ENCODE peak calls at places on chromosomes 13 and 19, in seven cellular contexts. T is effector CD4-positive, alpha-beta T cell; Z is activated CD8-positive, alpha-beta memory T cell treated with anti-CD3 and anti-CD28 coated beads for 1 hour; P is NCI-H1105 treated with DMSO at 0.1 percent for 48 hours; W is SK-MEL-5; A is activated T-cell treated with anti-CD3 and anti-CD28 coated beads, Interleukin-2, amount 50 U/mL, for 1 hour; E is left ventricle myocardium superior. G is an unnamed sample.

GRCh38 chr19:13859361-13859880 is 17.5 kb upstream of the NANOS3 start:
- DNase-seq in A (no peak), Z (no peak), T (no peak), E (no peak), W (peak; percentile 45), P (no peak), G (peak; percentile 63)

GRCh38 chr19:16268676-16269319 is 55.8 kb upstream of the KLF2 start:
- DNase-seq in W (no peak), E (no peak), P (no peak), T (peak; percentile 24), Z (no peak), A (peak; percentile 51), G (no peak)

GRCh38 chr13:40456979-40457553 is 209.4 kb downstream of the FOXO1 start:
- DNase-seq in A (no peak), T (no peak), W (no peak), Z (no peak), E (no peak), P (no peak), G (no peak)

GRCh38 chr19:7227735-7228134 is 66.5 kb downstream of the INSR start:
- DNase-seq in W (no peak), T (no peak), E (no peak), Z (no peak), P (no peak), A (no peak), G (no peak)

GRCh38 chr19:35214766-35215422 is 13.6 kb downstream of the FAM187B start:
- DNase-seq in P (no peak), Z (no peak), T (no peak), E (no peak), A (no peak), W (no peak), G (no peak)

GRCh38 chr13:30872685-30873443 is 33.2 kb upstream of the MEDAG start:
- DNase-seq in T (no peak), Z (no peak), W (no peak), P (no peak), A (no peak), E (peak; percentile 41), G (peak; percentile 86)

GRCh38 chr13:95783747-95784146 is 106.8 kb downstream of the DNAJC3 start:
- DNase-seq in E (no peak), Z (no peak), T (no peak), P (no peak), A (no peak), W (no peak), G (no peak)

GRCh38 chr13:111898956-111899713 is 167.8 kb upstream of the SOX1 start:
- DNase-seq in W (no peak), P (no peak), A (no peak), Z (no peak), T (no peak), E (no peak), G (no peak)

GRCh38 chr19:7074705-7075282 is 5.3 kb downstream of the ZNF557 start:
- DNase-seq in E (no peak), T (no peak), W (no peak), A (no peak), P (no peak), Z (no peak), G (peak; percentile 11)

GRCh38 chr13:20938302-20938701 is 35.8 kb upstream of the XPO4 start:
- DNase-seq in Z (no peak), A (no peak), W (peak; percentile 15), T (no peak), E (no peak), P (no peak), G (no peak)

GRCh38 chr19:29690842-29691241 is 24.2 kb downstream of the C19orf12 start:
- DNase-seq in T (peak; percentile 46), A (no peak), E (no peak), P (no peak), Z (no peak), W (peak; percentile 81), G (peak; percentile 30)

GRCh38 chr13:33353210-33353609 is 67.7 kb upstream of the STARD13 start:
- DNase-seq in T (no peak), A (no peak), P (no peak), Z (no peak), E (peak; percentile 49), W (peak; percentile 35), G (no peak)

GRCh38 chr13:27081893-27082292 is 89.7 kb downstream of the USP12 start:
- DNase-seq in P (no peak), T (no peak), A (no peak), Z (no peak), W (no peak), E (no peak), G (no peak)

GRCh38 chr19:45496349-45496953 is 396 bp downstream of the RTN2 start:
- DNase-seq in E (peak; percentile 68), A (peak; percentile 63), Z (no peak), T (no peak), P (peak; percentile 31), W (no peak), G (peak; percentile 32)

GRCh38 chr19:44697670-44698034 is 1.3 kb upstream of the CEACAM16 start:
- DNase-seq in P (no peak), A (no peak), E (no peak), T (no peak), Z (no peak), W (no peak), G (no peak)

GRCh38 chr19:28468701-28469459 is 744.1 kb downstream of the UQCRFS1 start:
- DNase-seq in Z (peak; percentile 5), E (peak; percentile 35), T (no peak), W (peak; percentile 15), A (peak; percentile 18), P (peak; percentile 26), G (peak; percentile 22)

GRCh38 chr13:54174001-54174400 is 1145.4 kb downstream of the OLFM4 start:
- DNase-seq in Z (no peak), A (no peak), P (no peak), T (no peak), W (no peak), E (no peak), G (no peak)

GRCh38 chr13:113855931-113856715 is 7.8 kb downstream of the GAS6 start:
- DNase-seq in W (no peak), P (no peak), E (no peak), A (no peak), Z (no peak), T (no peak), G (no peak)

GRCh38 chr19:15328312-15328711 is 4.0 kb downstream of the BRD4 start:
- DNase-seq in A (no peak), T (no peak), Z (no peak), P (no peak), E (no peak), W (no peak), G (peak; percentile 16)

GRCh38 chr19:9641810-9642209 is 20.8 kb upstream of the ZNF561 start:
- DNase-seq in Z (no peak), W (no peak), E (no peak), A (no peak), P (no peak), T (no peak), G (no peak)

GRCh38 chr19:28633223-28634030 is 579.5 kb downstream of the UQCRFS1 start:
- DNase-seq in E (peak; percentile 56), P (peak; percentile 73), Z (peak; percentile 23), T (no peak), W (peak; percentile 82), A (peak; percentile 28), G (peak; percentile 33)

GRCh38 chr19:3004522-3004921 is 24.6 kb downstream of the TLE2 start:
- DNase-seq in A (no peak), W (no peak), E (no peak), P (no peak), Z (no peak), T (no peak), G (no peak)

GRCh38 chr13:32669030-32669646 is 82.9 kb downstream of the PDS5B start:
- DNase-seq in T (no peak), E (no peak), Z (no peak), P (peak; percentile 46), W (peak; percentile 68), A (no peak), G (no peak)

GRCh38 chr13:112990783-112991182 is 21.8 kb downstream of the MCF2L start:
- DNase-seq in E (no peak), W (no peak), T (no peak), Z (no peak), P (peak; percentile 98), A (no peak), G (no peak)

GRCh38 chr13:84439108-84439507 is 556.8 kb upstream of the SLITRK1 start:
- DNase-seq in A (no peak), T (no peak), P (no peak), Z (no peak), E (no peak), W (no peak), G (no peak)

GRCh38 chr13:78608254-78608704 is 4.9 kb upstream of the POU4F1 start:
- DNase-seq in E (no peak), P (no peak), T (no peak), Z (no peak), W (no peak), A (no peak), G (no peak)

GRCh38 chr13:30063892-30064291 is 213.5 kb upstream of the UBL3 start:
- DNase-seq in Z (no peak), P (no peak), A (no peak), E (no peak), T (no peak), W (no peak), G (no peak)

GRCh38 chr13:114079601-114080536 is 52.6 kb downstream of the RASA3 start:
- DNase-seq in A (peak; percentile 21), W (no peak), T (no peak), Z (no peak), E (peak; percentile 35), P (no peak), G (no peak)

GRCh38 chr19:6092329-6093286 is 17.7 kb downstream of the RFX2 start:
- DNase-seq in A (no peak), E (peak; percentile 87), Z (no peak), P (peak; percentile 78), T (no peak), W (peak; percentile 13), G (peak; percentile 87)

GRCh38 chr13:111316161-111316730 is 4.2 kb upstream of the TEX29 start:
- DNase-seq in A (no peak), T (no peak), W (no peak), Z (no peak), P (no peak), E (no peak), G (no peak)

GRCh38 chr13:44679602-44680001 is 103.5 kb upstream of the TSC22D1 start:
- DNase-seq in E (no peak), P (no peak), W (no peak), T (no peak), A (no peak), Z (no peak), G (no peak)

GRCh38 chr13:27605610-27606200 is 14.6 kb downstream of the LNX2 start:
- DNase-seq in P (no peak), A (no peak), Z (no peak), W (no peak), E (no peak), T (no peak), G (no peak)

G was measured in MG63.